ENCODE peak calls at places on chromosomes 12 and 14, in eight cellular contexts. B, V, I, X, E, S, T and Z are unnamed samples.

GRCh38 chr14:55129086-55129427 is at the start of gene LGALS3:
- DNase-seq in B (peak), I (peak), V (no peak), E (peak), T (peak), X (peak), S (no peak), Z (no peak)

GRCh38 chr12:110577717-110578521 is 5.2 kb downstream of the PPTC7 start:
- DNase-seq in T (peak), V (no peak), B (no peak), S (no peak), E (peak), I (no peak), X (peak), Z (no peak)

GRCh38 chr12:52391618-52392002 is 6.2 kb upstream of the KRT84 start:
- DNase-seq in I (no peak), V (peak), B (peak), X (peak), S (no peak), E (peak), T (no peak), Z (no peak)

GRCh38 chr14:82091097-82091496 is 557.4 kb upstream of the SEL1L start:
- DNase-seq in X (no peak), V (no peak), B (no peak), S (no peak), T (no peak), I (no peak), E (no peak), Z (no peak)

GRCh38 chr12:11460343-11461023 is 65.1 kb upstream of the PRB2 start:
- DNase-seq in B (no peak), S (no peak), V (no peak), E (no peak), X (no peak), T (no peak), I (peak), Z (no peak)

GRCh38 chr12:42923564-42923963 is 334.0 kb upstream of the PRICKLE1 start:
- DNase-seq in S (no peak), X (no peak), E (no peak), V (no peak), T (no peak), B (no peak), I (no peak), Z (no peak)

GRCh38 chr12:1922075-1922709 is 3.7 kb upstream of the CACNA2D4 start:
- DNase-seq in X (no peak), V (peak), T (no peak), S (no peak), I (peak), E (no peak), B (no peak), Z (no peak)

GRCh38 chr14:25007832-25008231 is 42.1 kb downstream of the STXBP6 start:
- DNase-seq in S (no peak), X (no peak), V (no peak), E (peak), T (no peak), B (no peak), I (no peak), Z (no peak)

GRCh38 chr14:31787377-31787776 is 226.2 kb downstream of the NUBPL start:
- DNase-seq in V (no peak), E (peak), T (no peak), I (no peak), B (no peak), S (no peak), X (no peak), Z (peak)

GRCh38 chr12:132323171-132324010 is 6.0 kb downstream of the GALNT9 start:
- DNase-seq in B (no peak), E (no peak), X (peak), V (no peak), I (no peak), S (no peak), T (no peak), Z (no peak)

GRCh38 chr14:58298477-58298879 is at the start of gene ARID4A:
- DNase-seq in S (no peak), E (no peak), T (peak), B (peak), I (no peak), V (peak), X (no peak), Z (no peak)

GRCh38 chr14:58298880-58299664 is 717 bp downstream of the ARID4A start:
- DNase-seq in S (no peak), X (peak), E (no peak), B (peak), V (peak), T (peak), I (peak), Z (no peak)

GRCh38 chr14:58297412-58297761 is 968 bp upstream of the ARID4A start:
- DNase-seq in T (no peak), B (no peak), E (no peak), S (peak), I (peak), V (no peak), X (peak), Z (no peak)

GRCh38 chr14:58296731-58297130 is 1.6 kb upstream of the ARID4A start:
- DNase-seq in I (no peak), S (no peak), B (no peak), V (no peak), T (no peak), X (no peak), E (no peak), Z (no peak)

GRCh38 chr14:58297762-58298476 is 436 bp upstream of the ARID4A start:
- DNase-seq in I (peak), E (peak), S (peak), V (peak), T (peak), B (peak), X (peak), Z (peak)
- TF ChIP-seq CTCF in I (no peak), E (no peak), S (no peak), V (peak), T (no peak), B (peak), X (no peak), Z (no peak)

GRCh38 chr12:45351921-45352670 is 136.2 kb downstream of the ANO6 start:
- DNase-seq in I (no peak), X (no peak), B (no peak), S (no peak), T (no peak), E (no peak), V (no peak), Z (no peak)
- H3K4me3 ChIP-seq in I (no peak), X (no peak), B (no peak), S (no peak), T (no peak), E (no peak), V (no peak), Z (no peak)

GRCh38 chr12:29187756-29188155 is 38.7 kb downstream of the FAR2 start:
- DNase-seq in B (no peak), E (no peak), S (no peak), I (no peak), T (no peak), V (no peak), X (peak), Z (no peak)
- TF ChIP-seq CTCF in B (no peak), E (no peak), S (no peak), I (no peak), T (no peak), V (no peak), X (no peak), Z (no peak)

DNA sequence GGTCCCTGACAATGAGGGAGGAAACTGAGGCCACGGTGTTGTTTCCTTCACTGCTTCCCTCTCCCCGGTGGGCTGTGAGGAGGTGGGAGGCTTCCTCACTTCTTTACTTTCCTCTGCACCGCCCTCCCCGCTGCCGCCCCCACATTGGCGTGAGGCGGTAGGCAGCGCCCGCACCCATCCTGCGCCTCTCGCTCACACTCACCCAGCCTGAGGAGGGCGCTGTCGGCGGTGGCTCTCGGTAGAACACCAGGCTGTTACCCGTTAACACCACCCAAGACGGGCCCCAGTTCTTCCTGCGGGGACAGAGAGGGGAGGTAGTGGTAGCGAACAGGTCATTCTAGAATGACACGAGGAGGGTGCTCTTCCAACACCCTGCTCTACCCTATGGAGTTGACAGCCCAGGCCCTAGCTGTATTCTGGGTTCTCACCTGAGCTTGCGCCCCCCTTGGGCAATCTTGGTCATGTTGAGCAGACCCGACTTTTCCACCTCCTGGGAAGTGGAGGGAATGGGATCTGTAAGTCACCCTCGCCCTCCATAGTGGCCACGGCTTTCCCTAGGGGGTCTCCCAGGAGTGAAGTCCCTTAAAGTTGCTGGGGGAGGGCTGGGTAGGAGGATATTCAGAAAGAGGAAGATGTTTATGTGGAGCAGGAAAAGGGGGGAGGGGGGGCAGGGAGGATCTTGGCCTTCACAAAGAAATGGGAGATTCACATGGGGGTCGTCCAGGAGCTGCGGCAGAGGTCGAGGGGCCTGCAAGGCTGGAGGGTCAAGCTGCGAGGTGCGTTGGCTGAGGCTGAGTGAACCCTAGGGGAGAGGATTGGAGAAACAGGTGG is 3.3 kb downstream of the ARHGAP9 start:
- DNase-seq in V (no peak), X (no peak), E (no peak), B (no peak), I (peak), S (no peak), T (peak), Z (no peak)
- H3K4me3 ChIP-seq in V (peak), X (no peak), E (no peak), B (peak), I (peak), S (peak), T (peak), Z (peak)

DNA sequence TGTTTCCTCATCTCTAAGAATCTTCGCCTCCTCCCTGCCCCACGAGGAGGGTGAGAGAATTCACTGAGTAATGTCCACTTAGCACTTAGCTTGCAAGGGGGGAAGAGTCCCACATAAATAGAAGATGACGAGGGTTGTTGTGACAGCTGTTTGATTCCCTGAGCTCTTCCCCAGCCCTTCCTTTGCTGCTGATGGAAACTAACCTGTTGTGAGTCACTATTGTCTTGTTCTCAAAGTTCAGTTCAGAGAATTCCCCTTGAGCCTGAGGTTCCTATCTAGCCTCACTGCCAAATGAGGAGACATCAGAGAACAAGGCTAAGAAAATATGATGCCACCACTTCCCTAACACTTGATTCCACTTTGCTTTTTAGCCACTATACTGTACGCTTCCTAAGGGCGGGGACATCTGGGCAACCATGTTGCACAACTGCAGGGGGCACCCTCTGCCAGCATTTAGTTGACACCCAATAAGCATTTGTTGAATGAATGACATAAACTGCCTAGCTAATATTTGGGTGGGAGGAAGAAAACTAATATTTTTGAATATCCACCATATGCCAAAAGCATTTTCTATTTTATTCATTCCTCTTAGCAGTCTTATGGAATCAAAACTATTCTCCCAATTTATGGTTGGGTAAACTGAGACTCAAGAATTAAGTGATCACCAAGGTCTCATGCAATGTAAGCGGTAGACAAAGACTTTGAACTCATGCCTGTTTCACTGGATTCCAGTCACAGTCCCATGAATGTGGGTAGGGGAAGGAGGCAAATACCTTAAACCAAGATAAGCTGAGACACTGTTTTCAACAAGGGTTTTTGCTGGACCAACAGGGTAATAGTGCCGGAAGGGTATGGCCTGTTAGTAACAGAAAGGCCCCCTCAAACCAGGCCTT is 77.6 kb downstream of the ZFP36L1 start:
- DNase-seq in X (peak), S (no peak), I (no peak), B (no peak), V (no peak), T (no peak), E (peak), Z (no peak)
- TF ChIP-seq CTCF in X (no peak), S (no peak), I (peak), B (no peak), V (no peak), T (no peak), E (no peak), Z (peak)

GRCh38 chr14:94077111-94077821 is 3.7 kb downstream of the DDX24 start:
- DNase-seq in I (no peak), S (no peak), X (no peak), T (no peak), B (no peak), V (no peak), E (no peak), Z (no peak)
- H3K4me3 ChIP-seq in I (no peak), S (no peak), X (no peak), T (peak), B (peak), V (peak), E (no peak), Z (no peak)

GRCh38 chr14:105944632-105945610 is 418.5 kb downstream of the TMEM121 start:
- DNase-seq in E (peak), T (peak), S (no peak), I (peak), V (no peak), B (peak), X (no peak), Z (no peak)
- TF ChIP-seq CTCF in E (peak), T (peak), S (no peak), I (peak), V (peak), B (peak), X (peak), Z (peak)